ENCODE peak calls at places on chromosome 11, in four cellular contexts. B is GM06990, Y is osteocyte, D is neural crest cell. I is an unnamed sample.

GRCh38 chr11:48041877-48042698 is 61.7 kb downstream of the PTPRJ start:
- DNase-seq in B (no peak), Y (no peak), D (no peak), I (no peak)

GRCh38 chr11:57155838-57156583 is 25.7 kb upstream of the LRRC55 start:
- DNase-seq in B (no peak), Y (no peak), D (no peak), I (no peak)

GRCh38 chr11:68863553-68864265 is 22.0 kb upstream of the CPT1A start:
- DNase-seq in B (no peak), Y (no peak), D (no peak), I (no peak)

GRCh38 chr11:71201936-71202597 is 50.3 kb downstream of the SHANK2 start:
- DNase-seq in B (no peak), Y (no peak), D (no peak), I (no peak)

GRCh38 chr11:102279641-102280170 is 37.6 kb upstream of the BIRC3 start:
- DNase-seq in B (peak; percentile 29), Y (no peak), D (no peak), I (peak; percentile 60)

GRCh38 chr11:33674035-33674814 is 26.4 kb downstream of the C11orf91 start:
- DNase-seq in B (no peak), Y (peak; percentile 49), D (no peak), I (no peak)

GRCh38 chr11:131662310-131662709 is 291.9 kb downstream of the NTM start:
- DNase-seq in B (no peak), Y (no peak), D (no peak), I (no peak)

GRCh38 chr11:80727315-80727714 is 1286.5 kb upstream of the TENM4 start:
- DNase-seq in B (peak; percentile 15), Y (no peak), D (no peak), I (peak; percentile 8)

GRCh38 chr11:131690362-131690761 is 319.9 kb downstream of the NTM start:
- DNase-seq in B (no peak), Y (peak; percentile 76), D (no peak), I (no peak)

GRCh38 chr11:126443120-126443519 is 87.6 kb downstream of the ST3GAL4 start:
- DNase-seq in B (no peak), Y (no peak), D (no peak), I (no peak)

GRCh38 chr11:25927391-25927790 is 404.5 kb upstream of the ANO3 start:
- DNase-seq in B (no peak), Y (no peak), D (no peak), I (no peak)

GRCh38 chr11:67283490-67283963 is 5.6 kb upstream of the ANKRD13D start:
- DNase-seq in B (no peak), Y (no peak), D (no peak), I (no peak)

GRCh38 chr11:72425053-72425980 is 9.0 kb downstream of the CLPB start:
- DNase-seq in B (no peak), Y (no peak), D (no peak), I (no peak)

GRCh38 chr11:37973926-37974325 is 1375.9 kb upstream of the RAG2 start:
- DNase-seq in B (no peak), Y (no peak), D (no peak), I (no peak)

GRCh38 chr11:111530091-111530490 is 10.4 kb upstream of the LAYN start:
- DNase-seq in B (no peak), Y (no peak), D (no peak), I (no peak)

GRCh38 chr11:18706330-18707243 is 8.0 kb downstream of the TMEM86A start:
- DNase-seq in B (no peak), Y (no peak), D (no peak), I (peak; percentile 61)

GRCh38 chr11:96075532-96075959 is 151.6 kb upstream of the MTMR2 start:
- DNase-seq in B (no peak), Y (no peak), D (no peak), I (peak; percentile 50)

GRCh38 chr11:122814401-122814800 is 23.9 kb upstream of the CRTAM start:
- DNase-seq in B (no peak), Y (no peak), D (no peak), I (no peak)
- TF ChIP-seq CTCF in B (peak; percentile 39), Y (peak; percentile 18), D (peak; percentile 32), I (peak; percentile 34)

GRCh38 chr11:9363954-9364912 is 20.2 kb upstream of the IPO7 start:
- DNase-seq in B (peak; percentile 92), Y (peak; percentile 96), D (peak; percentile 71), I (peak; percentile 94)
- TF ChIP-seq CTCF in B (no peak), Y (no peak), D (no peak), I (no peak)

GRCh38 chr11:13972033-13972910 is 9.7 kb downstream of the SPON1 start:
- DNase-seq in B (no peak), Y (no peak), D (no peak), I (no peak)

GRCh38 chr11:13965337-13965736 is 2.8 kb downstream of the SPON1 start:
- DNase-seq in B (no peak), Y (no peak), D (no peak), I (no peak)

GRCh38 chr11:13966486-13966885 is 4.0 kb downstream of the SPON1 start:
- DNase-seq in B (no peak), Y (no peak), D (no peak), I (no peak)

GRCh38 chr11:13972958-13973357 is 10.4 kb downstream of the SPON1 start:
- DNase-seq in B (no peak), Y (no peak), D (no peak), I (no peak)

GRCh38 chr11:13970986-13971385 is 8.5 kb downstream of the SPON1 start:
- DNase-seq in B (no peak), Y (no peak), D (no peak), I (no peak)
- TF ChIP-seq CTCF in B (peak; percentile 44), Y (no peak), D (no peak), I (no peak)

GRCh38 chr11:64100345-64100744 is 64.6 kb downstream of the FLRT1 start:
- DNase-seq in B (peak; percentile 33), Y (no peak), D (no peak), I (peak; percentile 72)
- TF ChIP-seq CTCF in B (peak; percentile 69), Y (no peak), D (peak; percentile 32), I (peak; percentile 43)

GRCh38 chr11:65060913-65061408 is 2.6 kb upstream of the NAALADL1 start:
- DNase-seq in B (no peak), Y (no peak), D (no peak), I (no peak)
- TF ChIP-seq CTCF in B (no peak), Y (peak; percentile 27), D (peak; percentile 29), I (no peak)

GRCh38 chr11:13145461-13145860 is 132.1 kb upstream of the BMAL1 start:
- DNase-seq in B (no peak), Y (no peak), D (no peak), I (no peak)
- TF ChIP-seq CTCF in B (no peak), Y (no peak), D (no peak), I (no peak)

DNA sequence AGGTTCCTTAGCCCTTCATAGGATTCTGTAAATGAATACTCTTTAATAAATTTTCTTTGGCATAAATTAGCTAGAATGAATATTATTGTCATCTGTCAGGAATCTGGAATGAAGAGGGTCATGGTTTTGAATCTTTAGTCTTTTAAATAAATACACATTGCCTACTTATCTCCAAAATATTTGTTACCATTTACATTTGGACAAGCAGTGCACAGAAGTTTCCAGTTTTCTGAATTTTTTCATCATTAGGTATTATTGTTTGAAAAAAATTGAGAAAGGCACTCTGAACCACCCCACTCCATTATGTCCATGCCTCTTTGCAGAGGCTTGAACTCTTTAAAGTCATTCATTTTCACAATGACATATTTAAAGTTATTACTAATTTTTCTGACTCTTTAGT is 549.0 kb upstream of the LUZP2 start:
- DNase-seq in B (no peak), Y (no peak), D (no peak), I (no peak)
- TF ChIP-seq CTCF in B (no peak), Y (no peak), D (no peak), I (no peak)

DNA sequence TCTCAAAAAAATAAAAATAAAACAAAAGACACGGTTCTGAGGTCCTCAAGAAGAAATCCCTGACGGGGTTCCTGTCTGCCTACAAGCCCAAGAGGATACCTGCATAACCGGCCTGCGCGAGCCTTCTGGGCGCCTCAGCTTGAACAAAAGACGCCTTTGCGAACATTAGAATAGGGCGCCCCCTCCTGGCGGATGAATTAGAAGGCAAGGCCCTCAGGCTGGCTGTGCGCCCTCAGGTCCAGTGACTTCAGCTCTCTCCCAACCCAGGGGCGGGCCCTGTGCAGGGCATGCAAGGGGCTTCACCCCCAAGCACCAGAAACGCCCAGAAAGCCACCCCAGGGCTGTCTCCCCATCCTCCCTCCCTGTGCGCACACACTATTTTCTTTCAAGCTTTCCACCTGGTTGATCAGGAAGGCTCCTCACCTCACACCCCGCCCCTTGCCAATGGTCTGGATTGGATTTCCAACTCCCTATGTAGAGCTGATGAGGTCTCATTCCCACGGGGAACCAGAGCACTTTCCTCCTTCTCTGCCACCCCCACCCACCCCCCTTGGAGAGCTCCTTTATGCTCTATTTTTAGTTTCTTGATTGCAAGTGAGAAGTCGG is 273.3 kb downstream of the BUD13 start:
- DNase-seq in B (peak; percentile 18), Y (no peak), D (peak; percentile 94), I (peak; percentile 75)
- TF ChIP-seq CTCF in B (peak; percentile 70), Y (peak; percentile 48), D (peak; percentile 80), I (peak; percentile 48)

DNA sequence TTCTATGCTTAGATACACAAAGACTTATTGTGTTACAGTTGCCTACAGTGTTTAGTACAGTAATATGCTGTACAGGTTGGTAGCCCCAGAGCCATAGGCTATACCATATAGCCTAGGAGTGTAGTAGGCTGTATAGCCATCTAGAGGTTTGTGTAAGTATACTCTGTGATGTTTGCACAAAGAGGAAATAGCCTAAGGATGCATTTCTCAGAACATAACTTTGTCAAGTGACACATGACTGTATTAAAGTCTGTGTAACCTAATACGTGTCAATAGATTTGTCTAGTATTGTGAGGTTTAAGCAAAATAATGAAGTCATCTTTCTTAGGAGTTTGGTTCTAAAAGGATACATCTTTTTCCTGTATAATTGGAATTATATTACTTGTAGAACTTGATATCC is 5.5 kb downstream of the ZC3H12C start:
- DNase-seq in B (no peak), Y (no peak), D (no peak), I (no peak)
- TF ChIP-seq CTCF in B (peak; percentile 20), Y (peak; percentile 28), D (no peak), I (no peak)